ENCODE peak calls at places on chromosomes 3 and 15, in six cellular contexts. H is IMR-90; K is kidney; O is uterus; A is CD8-positive, alpha-beta T cell; Z is thoracic aorta. R is an unnamed sample. For H3K4me1, the result is how much of the 10 kb centered on the place peaks cover.

GRCh38 chr3:105965384-105965783 is 96.6 kb upstream of the CBLB start:
- DNase-seq in H (peak), K (no peak), O (no peak), A (no peak), Z (no peak), R (no peak)

GRCh38 chr3:48466386-48467109 is 20.0 kb downstream of the ATRIP start:
- DNase-seq in H (no peak), K (peak), O (no peak), A (peak), Z (no peak), R (peak)

GRCh38 chr3:125105116-125105515 is 49.3 kb upstream of the HEG1 start:
- DNase-seq in H (no peak), K (no peak), O (no peak), A (no peak), Z (no peak), R (no peak)

GRCh38 chr3:308597-309321 is 112.2 kb downstream of the CHL1 start:
- DNase-seq in H (no peak), K (peak), O (no peak), A (no peak), Z (no peak), R (peak)

GRCh38 chr3:20040476-20041196 is 390 bp downstream of the KAT2B start:
- DNase-seq in H (peak), K (peak), O (peak), A (peak), Z (no peak), R (peak)

GRCh38 chr3:14789221-14789620 is 29.5 kb upstream of the FGD5 start:
- DNase-seq in H (no peak), K (peak), O (no peak), A (no peak), Z (no peak), R (no peak)

GRCh38 chr3:163476179-163476578 is 1602.1 kb downstream of the SI start:
- DNase-seq in H (no peak), K (no peak), O (no peak), A (no peak), Z (no peak), R (no peak)

GRCh38 chr3:40035177-40035576 is 225.8 kb downstream of the MYRIP start:
- DNase-seq in H (no peak), K (no peak), O (no peak), A (no peak), Z (no peak), R (no peak)

GRCh38 chr15:74780983-74781672 is 752 bp upstream of the CSK start:
- DNase-seq in H (peak), K (no peak), O (no peak), A (no peak), Z (no peak), R (peak)

GRCh38 chr15:65857718-65858402 is 11.4 kb upstream of the RAB11A start:
- DNase-seq in H (no peak), K (no peak), O (no peak), A (no peak), Z (no peak), R (peak)

GRCh38 chr3:60555704-60556340 is 695.4 kb downstream of the FHIT start:
- DNase-seq in H (peak), K (no peak), O (no peak), A (no peak), Z (no peak), R (peak)

GRCh38 chr15:74396445-74397238 is 29.2 kb upstream of the CYP11A1 start:
- DNase-seq in H (peak), K (no peak), O (no peak), A (no peak), Z (no peak), R (peak)

GRCh38 chr15:35936284-35936683 is 390.3 kb upstream of the DPH6 start:
- DNase-seq in H (no peak), K (no peak), O (no peak), A (no peak), Z (no peak), R (no peak)

GRCh38 chr3:50299638-50299928 is 378 bp upstream of the HYAL3 start:
- DNase-seq in H (no peak), K (no peak), O (no peak), A (no peak), Z (no peak), R (no peak)

GRCh38 chr3:71723452-71724170 is 1.6 kb downstream of the EIF4E3 start:
- DNase-seq in H (no peak), K (no peak), O (no peak), A (peak), Z (no peak), R (no peak)

GRCh38 chr3:126125781-126126251 is 41.9 kb upstream of the SLC41A3 start:
- DNase-seq in H (no peak), K (peak), O (peak), A (no peak), Z (no peak), R (peak)

GRCh38 chr15:98785796-98786581 is 137.7 kb downstream of the IGF1R start:
- DNase-seq in H (no peak), K (no peak), O (no peak), A (no peak), Z (no peak), R (peak)

GRCh38 chr3:113240841-113241240 is 29.5 kb downstream of the BOC start:
- DNase-seq in H (no peak), K (no peak), O (no peak), A (no peak), Z (no peak), R (no peak)

GRCh38 chr3:25789596-25790556 is at the start of gene OXSM:
- DNase-seq in H (peak), K (peak), O (peak), A (peak), Z (peak), R (peak)
- TF ChIP-seq CTCF in H (no peak), K (no peak), O (no peak), A (no peak), Z (no peak), R (no peak)

GRCh38 chr3:8891328-8891727 is 71.9 kb downstream of the RAD18 start:
- DNase-seq in H (no peak), K (no peak), O (no peak), A (no peak), Z (no peak), R (no peak)
- H3K4me1 ChIP-seq in H (under half), K (under half), O (under half), A (under half), Z (under half), R (under half)

GRCh38 chr3:100759162-100759561 is 49.9 kb downstream of the TFG start:
- DNase-seq in H (no peak), K (no peak), O (no peak), A (no peak), Z (no peak), R (no peak)

GRCh38 chr3:100761951-100762350 is 52.7 kb downstream of the TFG start:
- DNase-seq in H (no peak), K (no peak), O (no peak), A (no peak), Z (no peak), R (no peak)

GRCh38 chr3:100760377-100760776 is 51.1 kb downstream of the TFG start:
- DNase-seq in H (no peak), K (no peak), O (no peak), A (no peak), Z (no peak), R (no peak)

GRCh38 chr3:100765437-100765975 is 56.2 kb downstream of the TFG start:
- DNase-seq in H (no peak), K (no peak), O (no peak), A (no peak), Z (no peak), R (no peak)

GRCh38 chr3:100761211-100761921 is 52.1 kb downstream of the TFG start:
- DNase-seq in H (no peak), K (no peak), O (no peak), A (no peak), Z (no peak), R (peak)
- H3K4me3 ChIP-seq in H (no peak), K (no peak), O (no peak), A (no peak), Z (no peak), R (no peak)

GRCh38 chr15:100914876-100915275 is 4.3 kb upstream of the LRRK1 start:
- DNase-seq in H (peak), K (peak), O (no peak), A (no peak), Z (no peak), R (peak)
- TF ChIP-seq CTCF in H (peak), K (no peak), O (no peak), A (no peak), Z (no peak), R (peak)